ENCODE peak calls at places on chromosomes 2 and 18, in ten cellular contexts. C is GM04504; A is activated naive CD8-positive, alpha-beta T cell treated with anti-CD3 and anti-CD28 coated beads, Interleukin-2, amount 50 U/mL, for 16 hours; E is iPS-NIHi11; S is HEK293T; N is Caco-2; Z is tibial artery; H is stromal cell of bone marrow; U is bronchial epithelial cell; F is cardiac muscle cell. K is an unnamed sample.

GRCh38 chr2:196977491-196977890 is 51.0 kb upstream of the PGAP1 start:
- DNase-seq in C (no peak), S (no peak), E (no peak), U (no peak), Z (no peak), H (no peak), F (no peak), N (no peak), A (no peak), K (no peak)

GRCh38 chr2:36713300-36713699 is 16.8 kb downstream of the VIT start:
- DNase-seq in C (no peak), H (no peak), A (no peak), E (peak; percentile 19), S (no peak), U (no peak), Z (no peak), F (no peak), N (no peak), K (no peak)

GRCh38 chr2:195657634-195658540 is 861 bp downstream of the SLC39A10 start:
- DNase-seq in Z (peak; percentile 85), C (no peak), E (peak; percentile 41), A (peak; percentile 37), S (peak; percentile 32), H (peak; percentile 52), F (peak; percentile 86), N (peak; percentile 51), U (peak; percentile 60), K (peak; percentile 48)

GRCh38 chr2:42067521-42067920 is 19.7 kb downstream of the PKDCC start:
- DNase-seq in A (no peak), E (no peak), N (no peak), S (no peak), U (no peak), C (no peak), H (no peak), F (no peak), Z (no peak), K (no peak)

GRCh38 chr18:10726198-10727068 is 200.6 kb downstream of the NAPG start:
- DNase-seq in Z (no peak), A (no peak), N (no peak), C (no peak), F (no peak), H (no peak), U (peak; percentile 46), E (no peak), S (no peak), K (no peak)

GRCh38 chr2:25473758-25474335 is 132.1 kb upstream of the DNMT3A start:
- DNase-seq in U (no peak), Z (no peak), C (no peak), N (no peak), A (no peak), S (peak; percentile 53), F (peak; percentile 76), H (no peak), E (peak; percentile 31), K (no peak)

GRCh38 chr2:52264488-52264887 is 1232.6 kb upstream of the NRXN1 start:
- DNase-seq in N (no peak), Z (no peak), C (no peak), U (no peak), A (no peak), E (no peak), H (no peak), F (no peak), S (no peak), K (no peak)

GRCh38 chr18:79353238-79353637 is 42.5 kb upstream of the NFATC1 start:
- DNase-seq in A (no peak), C (no peak), N (peak; percentile 17), U (no peak), S (peak; percentile 18), Z (no peak), H (no peak), F (peak; percentile 6), E (peak; percentile 60), K (no peak)

K was measured in NCI-H460.